ENCODE peak calls at places on chromosomes 13 and 19, in eight cellular contexts. D is CD4-positive, alpha-beta memory T cell; J is MM.1S; Q is fibroblast of lung; I is thoracic aorta; X is kidney; Z is astrocyte; A is mucosa of descending colon. E is an unnamed sample.
A peak's percentile ranks its signal among the peaks of the same experiment; 100 is the strongest.

GRCh38 chr19:43574424-43575155 is 737 bp downstream of the XRCC1 start:
- DNase-seq in I (no peak), Z (peak; percentile 64), J (no peak), D (no peak), X (no peak), Q (peak; percentile 76), A (no peak), E (peak; percentile 22)

GRCh38 chr19:2969104-2969504 is 8.3 kb upstream of the TLE6 start:
- DNase-seq in X (peak; percentile 87), Z (no peak), Q (peak; percentile 11), I (no peak), J (no peak), D (no peak), A (no peak), E (no peak)

GRCh38 chr13:40666058-40666904 is at the start of gene FOXO1:
- DNase-seq in A (peak; percentile 93), Z (peak; percentile 79), D (peak; percentile 94), J (peak; percentile 76), I (peak; percentile 46), X (peak; percentile 96), Q (peak; percentile 89), E (peak; percentile 92)

GRCh38 chr19:35509861-35510625 is 3.4 kb downstream of the DMKN start:
- DNase-seq in Z (no peak), Q (peak; percentile 21), J (peak; percentile 29), A (peak; percentile 73), X (peak; percentile 93), D (peak; percentile 55), I (no peak), E (peak; percentile 82)

GRCh38 chr19:6876790-6877189 is 10.6 kb upstream of the ADGRE1 start:
- DNase-seq in A (no peak), D (no peak), X (no peak), J (no peak), I (no peak), Z (no peak), Q (no peak), E (no peak)

GRCh38 chr13:39913928-39914327 is 258.5 kb downstream of the COG6 start:
- DNase-seq in Z (no peak), I (no peak), X (no peak), J (no peak), A (no peak), D (no peak), Q (no peak), E (peak; percentile 88)

GRCh38 chr19:15280915-15281683 is 48.9 kb upstream of the EPHX3 start:
- DNase-seq in Q (peak; percentile 86), X (peak; percentile 91), Z (peak; percentile 81), I (no peak), D (no peak), A (peak; percentile 79), J (no peak), E (peak; percentile 94)

GRCh38 chr13:78323848-78324247 is 279.5 kb downstream of the POU4F1 start:
- DNase-seq in I (no peak), Z (peak; percentile 21), Q (peak; percentile 43), X (no peak), J (no peak), A (no peak), D (no peak), E (no peak)

GRCh38 chr19:49056101-49056901 is 1.2 kb downstream of the CGB7 start:
- DNase-seq in Z (peak; percentile 35), Q (peak; percentile 59), D (peak; percentile 48), I (no peak), J (peak; percentile 41), X (peak; percentile 84), A (peak; percentile 62), E (peak; percentile 78)

GRCh38 chr13:33683376-33683775 is 134.6 kb upstream of the RFC3 start:
- DNase-seq in I (no peak), A (no peak), Z (no peak), Q (no peak), X (no peak), J (no peak), D (no peak), E (no peak)

GRCh38 chr13:78102121-78102677 is 183.6 kb upstream of the EDNRB start:
- DNase-seq in X (no peak), Q (peak; percentile 54), D (no peak), I (no peak), A (no peak), Z (peak; percentile 40), J (peak; percentile 78), E (peak; percentile 83)

GRCh38 chr13:59261928-59262488 is 901.7 kb downstream of the DIAPH3 start:
- DNase-seq in Q (no peak), X (no peak), Z (no peak), I (no peak), A (no peak), J (no peak), D (no peak), E (no peak)

GRCh38 chr13:105202384-105202783 is 1333.1 kb downstream of the EFNB2 start:
- DNase-seq in X (no peak), I (no peak), D (peak; percentile 2), J (peak; percentile 18), A (no peak), Z (peak; percentile 55), Q (peak; percentile 66), E (peak; percentile 72)

GRCh38 chr13:19845758-19846157 is 17.7 kb downstream of the ZMYM5 start:
- DNase-seq in Q (peak; percentile 98), J (no peak), Z (peak; percentile 98), X (no peak), A (no peak), I (peak; percentile 49), D (no peak), E (peak; percentile 93)

GRCh38 chr13:47232516-47232915 is 335.7 kb upstream of the HTR2A start:
- DNase-seq in A (no peak), D (no peak), Q (no peak), I (no peak), X (no peak), J (no peak), Z (no peak), E (no peak)

GRCh38 chr19:50046649-50047503 is 21.1 kb downstream of the ZNF473 start:
- DNase-seq in Q (no peak), A (no peak), I (peak; percentile 43), D (peak; percentile 61), J (no peak), X (no peak), Z (no peak), E (peak; percentile 71)

GRCh38 chr13:20847298-20847697 is 55.2 kb downstream of the XPO4 start:
- DNase-seq in I (no peak), Q (peak; percentile 26), Z (no peak), X (no peak), A (no peak), D (no peak), J (no peak), E (no peak)
- H3K4me1 ChIP-seq in I (no peaks in the 10 kb centered on the region), Q (no peaks in the 10 kb centered on the region), Z (no peaks in the 10 kb centered on the region), X (no peaks in the 10 kb centered on the region), A (peaks cover 14% of the 10 kb centered on the region), D (no peaks in the 10 kb centered on the region), J (no peaks in the 10 kb centered on the region), E (no peaks in the 10 kb centered on the region)

GRCh38 chr19:802497-802887 is 5.2 kb downstream of the PTBP1 start:
- DNase-seq in Q (peak; percentile 41), D (no peak), Z (no peak), X (peak; percentile 69), A (no peak), J (no peak), I (no peak), E (no peak)
- H3K4me1 ChIP-seq in Q (peaks cover 23% of the 10 kb centered on the region), D (peaks cover 54% of the 10 kb centered on the region), Z (peaks cover 37% of the 10 kb centered on the region), X (peaks cover 25% of the 10 kb centered on the region), A (peaks cover 39% of the 10 kb centered on the region), J (peaks cover 9% of the 10 kb centered on the region), I (peaks cover 37% of the 10 kb centered on the region), E (peaks cover 34% of the 10 kb centered on the region)

DNA sequence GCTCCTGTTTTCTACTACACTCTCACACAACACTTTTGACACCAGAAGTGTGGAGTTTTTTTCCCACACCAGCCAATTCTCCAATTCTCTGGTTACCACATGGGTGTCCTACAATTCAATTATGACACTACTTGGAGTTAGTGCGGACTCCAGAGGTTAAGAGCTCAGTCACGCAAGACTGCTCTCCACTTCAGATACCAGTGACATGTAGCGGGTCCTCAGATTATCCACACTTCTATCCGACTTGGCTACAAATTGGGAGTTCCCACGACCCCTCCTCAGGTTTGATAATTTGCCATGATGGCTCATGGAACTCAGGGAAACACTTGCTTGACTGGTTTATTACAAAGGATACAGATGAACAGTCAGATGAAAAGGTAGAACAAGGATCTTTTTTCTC is 32.9 kb downstream of the PAN3 start:
- DNase-seq in A (no peak), Q (no peak), X (no peak), J (no peak), I (no peak), Z (no peak), D (no peak), E (no peak)
- H3K4me1 ChIP-seq in A (no peaks in the 10 kb centered on the region), Q (no peaks in the 10 kb centered on the region), X (peaks cover 8% of the 10 kb centered on the region), J (no peaks in the 10 kb centered on the region), I (no peaks in the 10 kb centered on the region), Z (no peaks in the 10 kb centered on the region), D (peaks cover 14% of the 10 kb centered on the region), E (no peaks in the 10 kb centered on the region)

GRCh38 chr13:66994498-66995365 is 235.4 kb downstream of the PCDH9 start:
- DNase-seq in Q (no peak), A (no peak), Z (no peak), J (peak; percentile 31), I (no peak), D (no peak), X (no peak), E (no peak)

GRCh38 chr13:66994097-66994496 is 236.0 kb downstream of the PCDH9 start:
- DNase-seq in A (peak; percentile 48), X (peak; percentile 79), Z (peak; percentile 72), J (peak; percentile 8), I (peak; percentile 24), D (no peak), Q (peak; percentile 81), E (peak; percentile 91)

GRCh38 chr13:66992683-66993082 is 237.5 kb downstream of the PCDH9 start:
- DNase-seq in Q (no peak), D (no peak), A (no peak), Z (no peak), X (no peak), J (no peak), I (no peak), E (no peak)

GRCh38 chr13:66996503-66996902 is 233.6 kb downstream of the PCDH9 start:
- DNase-seq in Q (no peak), D (no peak), Z (no peak), J (no peak), A (no peak), I (no peak), X (no peak), E (peak; percentile 61)

DNA sequence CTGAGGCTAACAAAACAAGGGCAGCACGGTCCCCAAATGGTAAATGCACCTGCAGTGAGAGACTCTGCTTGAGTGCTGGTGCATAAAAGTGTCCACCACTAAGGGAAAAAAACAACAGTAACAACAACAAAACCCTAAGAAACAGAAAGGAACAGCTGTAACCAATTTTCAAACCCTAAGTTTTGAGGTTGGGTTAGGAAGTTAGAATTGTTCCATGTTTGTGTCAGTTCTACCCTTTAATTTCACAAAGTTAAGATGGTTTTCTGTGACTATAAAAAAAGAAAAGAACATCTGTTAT is 234.8 kb downstream of the PCDH9 start:
- DNase-seq in I (no peak), D (no peak), X (no peak), A (no peak), Q (no peak), Z (no peak), J (peak; percentile 84), E (no peak)
- H3K4me1 ChIP-seq in I (no peaks in the 10 kb centered on the region), D (no peaks in the 10 kb centered on the region), X (no peaks in the 10 kb centered on the region), A (no peaks in the 10 kb centered on the region), Q (no peaks in the 10 kb centered on the region), Z (no peaks in the 10 kb centered on the region), J (peaks cover 15% of the 10 kb centered on the region), E (peaks cover 14% of the 10 kb centered on the region)